ENCODE peak calls at places on chromosomes 4 and X, in eight cellular contexts. A is amygdala; G is iPS-NIHi11; M is astrocyte of the hippocampus; U is left colon; T is GM23338; B is astrocyte of the spinal cord; D is effector memory CD4-positive, alpha-beta T cell. N is an unnamed sample.

GRCh38 chrX:136353519-136354095 is 52.8 kb downstream of the ADGRG4 start:
- DNase-seq in M (no peak), D (no peak), A (no peak), G (no peak), B (no peak), T (no peak), U (no peak), N (no peak)

GRCh38 chr4:102411416-102411815 is 66.1 kb upstream of the SLC39A8 start:
- DNase-seq in A (no peak), D (no peak), G (no peak), B (no peak), M (no peak), T (no peak), U (no peak), N (no peak)

GRCh38 chrX:152926279-152926678 is 28.4 kb downstream of the ZNF185 start:
- DNase-seq in D (no peak), A (peak), G (peak), T (peak), U (no peak), B (peak), M (peak), N (peak)

GRCh38 chrX:154800508-154801207 is 4.6 kb downstream of the MPP1 start:
- DNase-seq in U (no peak), D (no peak), A (no peak), B (no peak), G (no peak), T (no peak), M (no peak), N (no peak)

GRCh38 chr4:90495211-90495610 is 368.0 kb downstream of the CCSER1 start:
- DNase-seq in G (no peak), U (no peak), B (no peak), T (no peak), A (no peak), D (no peak), M (no peak), N (no peak)

GRCh38 chr4:19776021-19776459 is 475.7 kb upstream of the SLIT2 start:
- DNase-seq in U (no peak), M (peak), D (no peak), T (no peak), B (peak), A (no peak), G (peak), N (peak)

GRCh38 chrX:152037183-152037582 is 62.7 kb upstream of the GABRE start:
- DNase-seq in U (no peak), T (peak), G (no peak), D (no peak), B (no peak), A (no peak), M (no peak), N (no peak)

GRCh38 chrX:64192673-64193072 is 12.8 kb downstream of the AMER1 start:
- DNase-seq in D (no peak), G (no peak), A (no peak), T (no peak), M (no peak), B (no peak), U (no peak), N (no peak)

GRCh38 chr4:114364857-114365256 is 233.8 kb upstream of the UGT8 start:
- DNase-seq in T (peak), B (peak), D (no peak), U (no peak), G (peak), A (no peak), M (peak), N (no peak)

GRCh38 chrX:69120476-69120875 is 44.8 kb downstream of the PJA1 start:
- DNase-seq in D (no peak), U (no peak), T (no peak), B (no peak), A (no peak), G (no peak), M (no peak), N (no peak)

GRCh38 chr4:168367065-168367464 is 48.5 kb upstream of the DDX60 start:
- DNase-seq in T (no peak), D (no peak), U (no peak), M (no peak), A (no peak), B (no peak), G (no peak), N (no peak)

GRCh38 chr4:147138171-147138570 is 192.5 kb upstream of the TTC29 start:
- DNase-seq in A (no peak), M (peak), B (peak), T (no peak), G (no peak), D (no peak), U (no peak), N (no peak)

GRCh38 chrX:13688384-13688771 is 550 bp upstream of the RAB9A start:
- DNase-seq in G (no peak), M (no peak), T (no peak), U (no peak), B (no peak), D (no peak), A (no peak), N (no peak)

GRCh38 chr4:118732591-118733330 is 47.6 kb downstream of the METTL14 start:
- DNase-seq in A (no peak), G (no peak), U (no peak), D (no peak), M (peak), B (peak), T (no peak), N (no peak)

GRCh38 chrX:108091878-108092291 is 307 bp downstream of the ATG4A start:
- DNase-seq in M (no peak), T (no peak), A (no peak), G (peak), B (no peak), D (no peak), U (peak), N (no peak)

N was measured in neural progenitor cell.